ENCODE peak calls at places on chromosomes 4 and X, in six cellular contexts. F is cardiac muscle cell; Q is K562; Y is pancreas; O is IMR-90; X is CD8-positive, alpha-beta T cell. Z is an unnamed sample.
A peak's percentile ranks its signal among the peaks of the same experiment; 100 is the strongest.

GRCh38 chr4:177255359-177255758 is 54.3 kb upstream of the NEIL3 start:
- DNase-seq in Y (no peak), X (no peak), O (no peak), F (no peak), Q (no peak), Z (no peak)

GRCh38 chr4:102717448-102718092 is 43.2 kb downstream of the MANBA start:
- DNase-seq in F (no peak), X (no peak), O (no peak), Y (no peak), Q (no peak), Z (no peak)

GRCh38 chr4:155708782-155709181 is 42.1 kb downstream of the GUCY1A1 start:
- DNase-seq in O (no peak), Q (no peak), Y (no peak), F (no peak), X (no peak), Z (no peak)

GRCh38 chr4:125313497-125313896 is 1.3 kb upstream of the FAT4 start:
- DNase-seq in O (peak; percentile 94), X (no peak), Q (peak; percentile 72), Y (peak; percentile 28), F (peak; percentile 94), Z (no peak)

GRCh38 chr4:57098945-57099344 is 11.2 kb downstream of the IGFBP7 start:
- DNase-seq in Y (no peak), O (peak; percentile 91), X (no peak), Q (no peak), F (peak; percentile 91), Z (no peak)

GRCh38 chr4:181659202-181659601 is 584.0 kb upstream of the TENM3 start:
- DNase-seq in O (no peak), X (no peak), F (peak; percentile 73), Y (no peak), Q (no peak), Z (no peak)

GRCh38 chrX:38929966-38930421 is 128.7 kb downstream of the MID1IP1 start:
- DNase-seq in X (no peak), Y (peak; percentile 10), F (no peak), Q (peak; percentile 8), O (peak; percentile 87), Z (no peak)

GRCh38 chr4:57078685-57079521 is 31.3 kb downstream of the IGFBP7 start:
- DNase-seq in Q (no peak), Y (peak; percentile 48), F (no peak), O (no peak), X (no peak), Z (no peak)

GRCh38 chr4:13992041-13992440 is 364.5 kb upstream of the BOD1L1 start:
- DNase-seq in X (no peak), F (no peak), Q (no peak), O (no peak), Y (no peak), Z (no peak)

GRCh38 chr4:157576671-157577070 is 356.1 kb downstream of the GRIA2 start:
- DNase-seq in Y (no peak), X (no peak), O (no peak), F (no peak), Q (no peak), Z (no peak)

DNA sequence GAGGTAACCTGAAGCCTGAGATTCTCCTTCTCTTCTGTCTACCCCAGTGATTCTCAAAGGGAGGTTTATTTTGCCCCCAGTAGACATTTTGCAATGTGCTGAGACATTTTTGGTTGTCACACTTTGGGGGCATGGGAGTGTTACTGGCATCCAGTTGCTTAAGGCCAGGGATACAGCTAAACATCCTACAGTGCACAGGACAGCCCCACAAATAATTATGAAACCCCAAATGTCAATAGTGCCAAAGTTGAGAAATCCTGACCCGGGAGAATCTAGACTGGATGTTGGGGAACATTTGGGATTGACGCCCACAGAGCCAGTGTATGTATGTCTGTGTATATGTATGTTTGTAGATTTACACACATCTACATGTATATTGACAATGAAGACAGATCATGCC is 13.2 kb downstream of the MID1 start:
- DNase-seq in Y (no peak), O (no peak), X (no peak), F (no peak), Q (no peak), Z (no peak)
- H3K4me1 ChIP-seq in Y (no peaks in the 10 kb centered on the region), O (peaks cover 2% of the 10 kb centered on the region), X (no peaks in the 10 kb centered on the region), F (peaks cover 13% of the 10 kb centered on the region), Q (no peaks in the 10 kb centered on the region), Z (no peaks in the 10 kb centered on the region)

GRCh38 chr4:70948665-70949284 is 44.7 kb upstream of the DCK start:
- DNase-seq in Q (no peak), X (no peak), F (no peak), Y (no peak), O (no peak), Z (no peak)
- H3K4me3 ChIP-seq in Q (no peak overlapping the region), X (no peak overlapping the region), F (no peak overlapping the region), Y (no peak overlapping the region), O (no peak overlapping the region), Z (no peak overlapping the region)

DNA sequence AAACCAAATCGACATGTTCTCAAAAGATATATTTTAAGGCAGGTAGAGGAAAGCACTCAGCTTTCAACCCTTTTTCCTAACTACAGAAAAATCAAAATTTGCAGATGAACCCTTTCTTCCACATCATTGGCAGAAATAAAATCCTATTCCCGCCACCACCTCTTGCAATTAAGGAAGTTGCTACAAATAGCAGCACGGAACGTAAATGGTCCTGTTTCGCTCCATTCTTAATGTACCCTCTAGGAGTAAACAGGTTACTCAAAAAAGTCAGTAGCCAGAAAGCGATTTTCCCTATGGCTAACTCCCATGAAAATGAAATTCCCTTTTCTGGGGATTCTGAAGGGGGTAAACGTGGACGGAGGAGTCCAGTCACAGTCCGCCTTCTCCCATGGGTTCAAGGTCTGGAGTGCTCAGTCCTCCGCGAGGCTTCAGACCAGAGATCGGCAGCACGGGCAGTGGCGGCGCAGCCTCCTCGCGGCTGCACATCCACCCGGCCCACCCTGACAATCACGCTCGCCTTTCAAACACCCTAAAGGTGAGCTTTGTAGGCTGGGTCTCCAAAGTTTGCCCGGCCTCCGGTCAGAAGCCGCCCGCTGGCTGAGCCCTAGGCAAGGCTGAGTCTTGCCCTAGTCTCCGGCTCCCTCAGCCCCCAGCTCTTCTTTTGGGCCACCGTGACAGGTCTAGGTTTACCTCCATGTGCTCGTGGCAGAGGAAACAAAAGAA is 1.8 kb downstream of the ATP11C start:
- DNase-seq in Y (no peak), O (no peak), Q (peak; percentile 43), X (peak; percentile 52), F (peak; percentile 9), Z (no peak)
- H3K4me1 ChIP-seq in Y (no peaks in the 10 kb centered on the region), O (no peaks in the 10 kb centered on the region), Q (peaks cover 11% of the 10 kb centered on the region), X (peaks cover 10% of the 10 kb centered on the region), F (no peaks in the 10 kb centered on the region), Z (peaks cover 11% of the 10 kb centered on the region)

DNA sequence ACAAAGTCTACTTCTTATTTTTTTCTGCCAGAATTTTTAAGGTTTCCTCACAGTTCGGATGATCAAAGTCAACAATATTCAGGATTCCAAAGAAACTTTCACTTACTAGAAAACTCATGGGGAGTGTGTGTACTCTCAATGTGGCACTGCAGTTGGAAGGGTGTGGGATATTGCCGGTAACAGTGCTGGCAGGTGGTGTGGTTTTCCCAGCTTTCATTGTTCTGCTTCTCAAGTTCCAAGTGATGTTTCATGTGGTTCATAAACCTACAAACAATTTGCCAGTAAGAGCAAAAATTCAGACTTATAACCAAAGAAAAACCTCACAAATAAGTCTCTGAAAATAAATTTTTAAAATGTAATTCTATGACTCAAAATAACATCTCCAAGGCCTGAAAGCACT is 39.8 kb downstream of the ZNF280C start:
- DNase-seq in Q (no peak), X (no peak), Y (no peak), O (no peak), F (no peak), Z (no peak)
- H3K4me3 ChIP-seq in Q (no peak overlapping the region), X (no peak overlapping the region), Y (no peak overlapping the region), O (no peak overlapping the region), F (no peak overlapping the region), Z (no peak overlapping the region)

GRCh38 chr4:3389186-3389878 is 52.4 kb upstream of the HGFAC start:
- DNase-seq in O (no peak), F (no peak), Y (no peak), X (no peak), Q (no peak), Z (no peak)
- H3K4me1 ChIP-seq in O (peaks cover 19% of the 10 kb centered on the region), F (peaks cover 57% of the 10 kb centered on the region), Y (no peaks in the 10 kb centered on the region), X (no peaks in the 10 kb centered on the region), Q (no peaks in the 10 kb centered on the region), Z (no peaks in the 10 kb centered on the region)

DNA sequence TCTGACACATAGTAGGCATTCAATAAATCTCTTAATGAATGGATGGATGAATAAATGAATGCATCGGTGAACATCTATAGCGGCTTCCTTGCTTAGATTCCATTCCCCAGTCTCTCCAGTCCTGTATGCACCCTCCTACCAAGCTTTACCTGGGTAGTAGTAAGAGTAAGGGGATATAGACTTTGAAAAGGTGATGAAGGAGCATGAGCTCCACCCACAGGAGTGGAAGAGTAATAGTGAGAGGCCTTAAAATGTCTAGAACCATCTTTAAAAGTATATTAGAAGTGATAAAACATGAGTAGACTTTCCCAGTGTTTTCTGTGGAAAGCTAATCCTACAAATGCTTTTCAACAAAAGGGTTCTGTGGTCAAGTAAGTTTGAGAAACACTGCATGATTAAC is 35.5 kb upstream of the GPC3 start:
- DNase-seq in Y (no peak), Q (no peak), X (no peak), F (peak; percentile 26), O (no peak), Z (no peak)
- H3K4me3 ChIP-seq in Y (no peak overlapping the region), Q (no peak overlapping the region), X (no peak overlapping the region), F (no peak overlapping the region), O (no peak overlapping the region), Z (no peak overlapping the region)

DNA sequence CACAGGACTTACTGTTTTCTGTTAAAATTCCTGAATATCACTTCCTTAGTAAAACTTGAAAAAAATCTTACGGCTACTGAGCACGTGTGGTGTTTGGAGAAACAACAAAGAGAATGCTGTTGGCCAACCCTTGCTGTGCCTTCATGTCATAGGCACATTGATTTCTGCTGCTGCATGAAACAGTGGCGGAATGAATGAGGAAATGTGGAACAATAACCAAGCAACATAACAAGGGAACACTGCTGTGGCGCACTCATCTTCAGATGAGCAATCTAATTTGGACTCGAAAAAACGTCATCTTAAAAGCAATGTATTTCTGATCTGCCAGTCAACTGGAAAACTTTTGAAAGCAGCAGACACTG is 51.5 kb downstream of the PROM1 start:
- DNase-seq in Q (no peak), X (no peak), Y (no peak), F (no peak), O (no peak), Z (no peak)
- H3K4me1 ChIP-seq in Q (no peaks in the 10 kb centered on the region), X (no peaks in the 10 kb centered on the region), Y (peaks cover 14% of the 10 kb centered on the region), F (peaks cover 17% of the 10 kb centered on the region), O (peaks cover 4% of the 10 kb centered on the region), Z (no peaks in the 10 kb centered on the region)

GRCh38 chr4:26261400-26261799 is 59.4 kb upstream of the RBPJ start:
- DNase-seq in Y (no peak), X (no peak), Q (no peak), O (no peak), F (no peak), Z (no peak)
- H3K4me3 ChIP-seq in Y (no peak overlapping the region), X (no peak overlapping the region), Q (no peak overlapping the region), O (no peak overlapping the region), F (no peak overlapping the region), Z (no peak overlapping the region)

Z was measured in effector memory CD4-positive, alpha-beta T cell.